ENCODE peak calls at places on chromosome 6, in nine cellular contexts. T is heart right ventricle, W is PC-9, S is PC-3, F is ovary, Y is GM23338, N is IMR-90, X is tibial nerve, P is endodermal cell. M is an unnamed sample.

GRCh38 chr6:217048-217659 is 75.1 kb upstream of the DUSP22 start:
- DNase-seq in T (no peak), W (peak), S (no peak), F (no peak), Y (peak), N (no peak), X (peak), P (peak), M (no peak)

GRCh38 chr6:136873733-136874132 is 48.4 kb upstream of the SLC35D3 start:
- DNase-seq in T (no peak), W (no peak), S (no peak), F (no peak), Y (no peak), N (no peak), X (no peak), P (no peak), M (peak)

GRCh38 chr6:76073281-76073680 is 819 bp upstream of the IMPG1 start:
- DNase-seq in T (no peak), W (no peak), S (no peak), F (no peak), Y (no peak), N (no peak), X (no peak), P (no peak), M (no peak)

GRCh38 chr6:83505376-83505775 is 7.0 kb upstream of the PRSS35 start:
- DNase-seq in T (peak), W (no peak), S (no peak), F (no peak), Y (no peak), N (no peak), X (peak), P (no peak), M (peak)

GRCh38 chr6:116144590-116144989 is 18.7 kb upstream of the COL10A1 start:
- DNase-seq in T (no peak), W (no peak), S (peak), F (no peak), Y (no peak), N (peak), X (no peak), P (no peak), M (peak)

GRCh38 chr6:136344420-136344819 is 54.8 kb upstream of the BCLAF1 start:
- DNase-seq in T (no peak), W (no peak), S (peak), F (no peak), Y (no peak), N (peak), X (no peak), P (no peak), M (peak)

GRCh38 chr6:160036790-160037206 is 67.9 kb downstream of the IGF2R start:
- DNase-seq in T (peak), W (no peak), S (peak), F (no peak), Y (no peak), N (peak), X (peak), P (peak), M (peak)

GRCh38 chr6:30491963-30492616 is 2.8 kb downstream of the HLA-E start:
- DNase-seq in T (no peak), W (no peak), S (no peak), F (no peak), Y (no peak), N (no peak), X (no peak), P (no peak), M (no peak)

GRCh38 chr6:14476793-14477531 is 359.4 kb downstream of the CD83 start:
- DNase-seq in T (peak), W (no peak), S (no peak), F (peak), Y (no peak), N (peak), X (peak), P (no peak), M (peak)

GRCh38 chr6:1103945-1104623 is 207.8 kb upstream of the FOXQ1 start:
- DNase-seq in T (no peak), W (no peak), S (no peak), F (no peak), Y (peak), N (no peak), X (no peak), P (peak), M (no peak)

GRCh38 chr6:2231438-2231837 is 14.0 kb downstream of the GMDS start:
- DNase-seq in T (no peak), W (no peak), S (peak), F (no peak), Y (no peak), N (peak), X (no peak), P (no peak), M (peak)

GRCh38 chr6:90464507-90464906 is 122.4 kb downstream of the MAP3K7 start:
- DNase-seq in T (no peak), W (no peak), S (no peak), F (no peak), Y (no peak), N (no peak), X (no peak), P (no peak), M (peak)

GRCh38 chr6:149060300-149060984 is 257.1 kb upstream of the TAB2 start:
- DNase-seq in T (no peak), W (peak), S (no peak), F (no peak), Y (no peak), N (peak), X (no peak), P (no peak), M (peak)

GRCh38 chr6:158911746-158912158 is 88.2 kb downstream of the RSPH3 start:
- DNase-seq in T (no peak), W (peak), S (peak), F (no peak), Y (no peak), N (no peak), X (no peak), P (no peak), M (no peak)

GRCh38 chr6:11315743-11316437 is 83.4 kb upstream of the NEDD9 start:
- DNase-seq in T (peak), W (peak), S (peak), F (no peak), Y (no peak), N (peak), X (no peak), P (no peak), M (peak)

DNA sequence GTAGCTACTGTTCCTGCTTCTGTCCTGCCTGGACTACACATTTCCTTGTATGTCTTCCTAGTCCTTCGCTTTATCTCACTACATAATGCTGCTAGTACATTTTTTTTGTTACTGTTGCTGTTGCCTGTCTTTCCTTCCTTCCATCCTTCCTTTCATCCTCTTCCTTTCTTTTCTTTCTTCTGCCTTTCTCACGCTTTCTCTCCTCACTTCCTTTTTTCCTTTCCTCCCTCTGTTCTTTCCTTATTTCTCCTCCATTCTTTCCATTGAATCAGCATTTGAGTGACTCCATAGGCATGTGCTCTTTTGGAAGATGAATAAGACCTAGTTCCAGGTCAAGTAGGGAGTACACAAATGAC is 46.3 kb downstream of the MAP3K4 start:
- DNase-seq in T (no peak), W (no peak), S (no peak), F (no peak), Y (no peak), N (no peak), X (no peak), P (no peak), M (no peak)
- H3K27ac ChIP-seq in T (peak), W (peak), S (peak), F (no peak), Y (peak), N (peak), X (peak), P (no peak), M (peak)

GRCh38 chr6:101397199-101397598 is 3.7 kb downstream of the GRIK2 start:
- DNase-seq in T (no peak), W (no peak), S (peak), F (no peak), Y (peak), N (peak), X (no peak), P (no peak), M (peak)
- TF ChIP-seq CTCF in T (no peak), W (peak), S (peak), F (no peak), Y (peak), N (peak), X (no peak), P (peak), M (no peak)

GRCh38 chr6:43807228-43808061 is 37.4 kb downstream of the VEGFA start:
- DNase-seq in T (no peak), W (peak), S (no peak), F (no peak), Y (no peak), N (peak), X (no peak), P (no peak), M (peak)
- H3K27ac ChIP-seq in T (no peak), W (peak), S (no peak), F (no peak), Y (no peak), N (no peak), X (no peak), P (no peak), M (no peak)

GRCh38 chr6:47094351-47094925 is 52.3 kb upstream of the ADGRF1 start:
- DNase-seq in T (no peak), W (peak), S (peak), F (no peak), Y (peak), N (peak), X (no peak), P (peak), M (no peak)
- TF ChIP-seq CTCF in T (no peak), W (no peak), S (peak), F (no peak), Y (peak), N (no peak), X (no peak), P (peak), M (no peak)

DNA sequence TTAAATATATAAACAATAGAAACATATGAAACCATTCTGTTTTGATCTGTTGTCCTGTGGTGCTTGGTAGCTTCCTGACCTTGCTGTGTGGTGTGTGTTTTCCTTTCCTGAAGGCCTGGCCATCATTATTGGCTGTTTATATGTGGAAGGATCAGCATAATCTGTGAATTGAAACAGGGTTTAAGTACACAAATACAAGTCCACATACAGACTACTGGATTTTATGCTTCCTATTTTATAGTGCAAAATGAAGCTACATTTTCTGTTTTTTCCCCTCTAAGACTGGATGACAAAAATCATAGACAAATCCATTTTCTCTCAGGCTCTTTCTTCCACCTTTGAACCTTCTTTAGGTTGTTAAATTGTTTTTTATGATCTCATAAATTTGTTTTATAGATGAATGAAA is 2.5 kb downstream of the LIN28B start:
- DNase-seq in T (no peak), W (no peak), S (no peak), F (no peak), Y (no peak), N (no peak), X (no peak), P (no peak), M (no peak)
- H3K27ac ChIP-seq in T (no peak), W (no peak), S (no peak), F (no peak), Y (peak), N (no peak), X (no peak), P (no peak), M (no peak)

GRCh38 chr6:128599036-128599435 is 78.6 kb upstream of the PTPRK start:
- DNase-seq in T (no peak), W (no peak), S (peak), F (no peak), Y (no peak), N (no peak), X (no peak), P (no peak), M (no peak)
- TF ChIP-seq CTCF in T (no peak), W (no peak), S (no peak), F (no peak), Y (no peak), N (no peak), X (no peak), P (no peak), M (no peak)

GRCh38 chr6:32153835-32154513 is at the start of gene PPT2:
- DNase-seq in T (peak), W (peak), S (peak), F (peak), Y (peak), N (peak), X (peak), P (peak), M (peak)
- H3K27ac ChIP-seq in T (peak), W (peak), S (peak), F (peak), Y (peak), N (peak), X (peak), P (peak), M (peak)

GRCh38 chr6:38996676-38997075 is 51.9 kb upstream of the GLP1R start:
- DNase-seq in T (peak), W (no peak), S (no peak), F (no peak), Y (no peak), N (no peak), X (no peak), P (no peak), M (no peak)

GRCh38 chr6:39003072-39003471 is 45.5 kb upstream of the GLP1R start:
- DNase-seq in T (no peak), W (no peak), S (peak), F (no peak), Y (peak), N (no peak), X (no peak), P (peak), M (no peak)

GRCh38 chr6:38997128-38997761 is 51.3 kb upstream of the GLP1R start:
- DNase-seq in T (peak), W (no peak), S (peak), F (no peak), Y (peak), N (peak), X (no peak), P (peak), M (peak)
- TF ChIP-seq CTCF in T (peak), W (peak), S (peak), F (no peak), Y (peak), N (peak), X (peak), P (peak), M (peak)

GRCh38 chr6:108820011-108820410 is 28.2 kb upstream of the ARMC2 start:
- DNase-seq in T (no peak), W (no peak), S (no peak), F (no peak), Y (no peak), N (no peak), X (no peak), P (no peak), M (no peak)
- H3K27ac ChIP-seq in T (no peak), W (no peak), S (no peak), F (no peak), Y (no peak), N (no peak), X (peak), P (no peak), M (no peak)

GRCh38 chr6:153085239-153085638 is 45.8 kb downstream of the RGS17 start:
- DNase-seq in T (no peak), W (no peak), S (no peak), F (no peak), Y (no peak), N (no peak), X (no peak), P (no peak), M (no peak)

GRCh38 chr6:153081914-153082313 is 49.2 kb downstream of the RGS17 start:
- DNase-seq in T (no peak), W (no peak), S (no peak), F (no peak), Y (no peak), N (no peak), X (no peak), P (no peak), M (no peak)

GRCh38 chr6:153086225-153086990 is 44.7 kb downstream of the RGS17 start:
- DNase-seq in T (no peak), W (no peak), S (no peak), F (no peak), Y (no peak), N (no peak), X (no peak), P (no peak), M (no peak)

GRCh38 chr6:153083869-153084268 is 47.2 kb downstream of the RGS17 start:
- DNase-seq in T (no peak), W (no peak), S (peak), F (no peak), Y (no peak), N (no peak), X (no peak), P (no peak), M (no peak)

DNA sequence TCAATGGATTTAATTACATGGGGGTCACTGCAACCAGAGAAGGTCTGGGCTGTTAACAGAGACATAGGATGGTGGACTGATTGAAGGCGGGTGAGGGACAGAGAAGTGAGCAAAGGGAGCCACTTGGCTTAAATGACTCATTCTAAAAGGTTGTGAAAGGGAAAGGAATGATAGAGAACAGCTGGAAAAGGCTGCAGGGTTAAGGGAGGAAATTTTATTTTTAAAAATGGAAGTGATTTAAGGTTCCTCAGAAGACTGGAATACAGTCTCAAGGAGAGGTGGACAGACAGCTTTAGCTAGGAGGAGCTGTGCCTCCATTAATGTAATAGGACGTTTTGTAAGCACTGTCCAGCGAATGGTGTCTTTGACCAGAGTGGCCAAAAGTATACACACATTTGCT is 46.7 kb downstream of the RGS17 start:
- DNase-seq in T (no peak), W (no peak), S (peak), F (no peak), Y (no peak), N (peak), X (no peak), P (no peak), M (peak)
- TF ChIP-seq CTCF in T (no peak), W (no peak), S (no peak), F (no peak), Y (peak), N (no peak), X (no peak), P (no peak), M (peak)

M was measured in fibroblast of lung.